ENCODE peak calls at places on chromosomes 13 and 19, in ten cellular contexts. I, J, V, Q, C, O, P, U, E and L are unnamed samples.
A peak's percentile ranks its signal among the peaks of the same experiment; 100 is the strongest.

GRCh38 chr13:106173891-106174610 is 361.4 kb downstream of the EFNB2 start:
- DNase-seq in I (no peak), J (no peak), V (no peak), Q (no peak), C (no peak), O (no peak), P (no peak), U (no peak), E (no peak), L (no peak)

GRCh38 chr19:35253316-35254286 is 4.8 kb downstream of the LSR start:
- DNase-seq in I (no peak), J (no peak), V (no peak), Q (no peak), C (no peak), O (no peak), P (no peak), U (peak; percentile 44), E (no peak), L (no peak)

GRCh38 chr19:9945319-9945966 is 9.1 kb upstream of the OLFM2 start:
- DNase-seq in I (peak; percentile 93), J (peak; percentile 99), V (peak; percentile 93), Q (peak; percentile 99), C (no peak), O (no peak), P (peak; percentile 92), U (peak; percentile 56), E (peak; percentile 100), L (no peak)

GRCh38 chr19:56942749-56943148 is 102.2 kb upstream of the PEG3 start:
- DNase-seq in I (peak; percentile 33), J (no peak), V (peak; percentile 88), Q (peak; percentile 1), C (peak; percentile 9), O (no peak), P (peak; percentile 33), U (no peak), E (no peak), L (peak; percentile 5)

GRCh38 chr13:34939771-34940170 is 2.3 kb upstream of the NBEA start:
- DNase-seq in I (no peak), J (no peak), V (no peak), Q (no peak), C (no peak), O (no peak), P (no peak), U (no peak), E (no peak), L (no peak)

GRCh38 chr13:42525035-42525504 is 48.9 kb upstream of the TNFSF11 start:
- DNase-seq in I (no peak), J (peak; percentile 39), V (no peak), Q (peak; percentile 70), C (no peak), O (no peak), P (no peak), U (no peak), E (no peak), L (no peak)

GRCh38 chr13:82800391-82800790 is 1081.9 kb downstream of the SLITRK1 start:
- DNase-seq in I (no peak), J (peak; percentile 10), V (no peak), Q (no peak), C (no peak), O (no peak), P (no peak), U (no peak), E (peak; percentile 11), L (no peak)

GRCh38 chr19:19911150-19911549 is 10.4 kb downstream of the ZNF93 start:
- DNase-seq in I (no peak), J (peak; percentile 63), V (no peak), Q (peak; percentile 6), C (no peak), O (no peak), P (no peak), U (no peak), E (no peak), L (no peak)

GRCh38 chr13:30829145-30829544 is 76.9 kb upstream of the MEDAG start:
- DNase-seq in I (no peak), J (peak; percentile 94), V (no peak), Q (peak; percentile 49), C (no peak), O (peak; percentile 94), P (no peak), U (no peak), E (no peak), L (no peak)

GRCh38 chr19:50514346-50515167 is 844 bp upstream of the ASPDH start:
- DNase-seq in I (no peak), J (no peak), V (peak; percentile 69), Q (no peak), C (no peak), O (no peak), P (no peak), U (no peak), E (no peak), L (no peak)

GRCh38 chr19:41144403-41144802 is 30.2 kb downstream of the CYP2F1 start:
- DNase-seq in I (peak; percentile 75), J (peak; percentile 60), V (no peak), Q (peak; percentile 90), C (no peak), O (peak; percentile 82), P (peak; percentile 73), U (peak; percentile 96), E (peak; percentile 45), L (peak; percentile 84)

GRCh38 chr19:2291185-2291751 is 9.3 kb upstream of the PEAK3 start:
- DNase-seq in I (no peak), J (no peak), V (no peak), Q (no peak), C (no peak), O (no peak), P (no peak), U (peak; percentile 84), E (no peak), L (no peak)

GRCh38 chr19:2290441-2291184 is 8.6 kb upstream of the PEAK3 start:
- DNase-seq in I (no peak), J (no peak), V (no peak), Q (no peak), C (peak; percentile 73), O (no peak), P (no peak), U (peak; percentile 65), E (no peak), L (peak; percentile 45)

GRCh38 chr19:2288010-2288742 is 6.2 kb upstream of the PEAK3 start:
- DNase-seq in I (no peak), J (no peak), V (no peak), Q (no peak), C (no peak), O (no peak), P (no peak), U (no peak), E (no peak), L (no peak)

GRCh38 chr19:2288743-2289713 is 7.1 kb upstream of the PEAK3 start:
- DNase-seq in I (no peak), J (no peak), V (no peak), Q (no peak), C (peak; percentile 61), O (no peak), P (no peak), U (peak; percentile 1), E (no peak), L (no peak)

GRCh38 chr19:2289714-2290435 is 7.9 kb upstream of the PEAK3 start:
- DNase-seq in I (peak; percentile 42), J (no peak), V (peak; percentile 84), Q (no peak), C (peak; percentile 84), O (no peak), P (no peak), U (peak; percentile 62), E (no peak), L (peak; percentile 87)
- H3K4me3 ChIP-seq in I (peak overlapping the region; percentile 12), J (no peak overlapping the region), V (no peak overlapping the region), Q (no peak overlapping the region), C (peak overlapping the region; percentile 64), O (no peak overlapping the region), P (peak overlapping the region; percentile 44), U (peak overlapping the region; percentile 59), E (peak overlapping the region; percentile 28), L (peak overlapping the region; percentile 52)

DNA sequence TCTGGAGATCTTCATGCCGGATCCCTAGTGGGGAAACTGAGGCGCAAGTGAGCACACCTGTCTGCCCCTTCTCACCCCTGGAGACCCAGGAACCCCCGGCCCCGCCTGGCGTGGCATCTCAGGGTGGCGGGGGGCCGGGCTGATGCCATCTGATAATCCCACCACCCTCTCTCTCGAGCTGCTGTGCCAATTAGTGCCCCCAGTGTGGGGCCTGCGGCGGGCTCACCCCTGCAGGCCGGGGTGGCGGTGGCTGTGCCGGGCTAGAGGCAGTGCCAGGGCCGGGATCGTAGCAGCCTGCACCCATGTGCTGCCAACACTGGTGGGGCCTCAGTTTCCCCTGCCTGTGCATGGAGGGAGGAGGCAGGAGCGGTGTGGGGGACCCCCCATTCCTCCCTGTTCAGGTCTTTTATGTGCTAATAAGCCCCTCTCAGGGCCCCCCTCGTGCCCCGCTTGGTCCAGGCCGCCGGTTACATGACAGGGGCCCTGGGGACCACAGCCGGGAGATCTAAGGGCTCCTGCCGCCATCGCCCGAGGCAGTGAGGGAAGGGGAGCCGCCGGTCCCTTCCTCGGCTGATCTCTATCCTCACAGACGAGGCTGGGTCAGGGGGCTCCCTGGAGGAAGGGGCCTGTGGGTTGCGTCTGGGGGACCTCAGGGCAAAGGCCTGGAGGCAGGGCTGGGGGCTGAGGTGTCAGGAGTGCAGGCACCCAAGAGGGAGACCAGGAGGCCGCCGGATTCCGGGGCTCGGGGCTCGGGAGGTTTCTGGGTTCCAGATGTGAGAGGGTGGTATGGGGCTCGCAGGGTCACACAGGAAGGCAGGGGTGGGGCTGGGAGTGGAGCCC is 8.3 kb downstream of the EFNA2 start:
- DNase-seq in I (no peak), J (no peak), V (peak; percentile 70), Q (no peak), C (no peak), O (no peak), P (no peak), U (no peak), E (no peak), L (no peak)
- H3K4me3 ChIP-seq in I (no peak overlapping the region), J (no peak overlapping the region), V (no peak overlapping the region), Q (no peak overlapping the region), C (no peak overlapping the region), O (no peak overlapping the region), P (no peak overlapping the region), U (no peak overlapping the region), E (no peak overlapping the region), L (no peak overlapping the region)

DNA sequence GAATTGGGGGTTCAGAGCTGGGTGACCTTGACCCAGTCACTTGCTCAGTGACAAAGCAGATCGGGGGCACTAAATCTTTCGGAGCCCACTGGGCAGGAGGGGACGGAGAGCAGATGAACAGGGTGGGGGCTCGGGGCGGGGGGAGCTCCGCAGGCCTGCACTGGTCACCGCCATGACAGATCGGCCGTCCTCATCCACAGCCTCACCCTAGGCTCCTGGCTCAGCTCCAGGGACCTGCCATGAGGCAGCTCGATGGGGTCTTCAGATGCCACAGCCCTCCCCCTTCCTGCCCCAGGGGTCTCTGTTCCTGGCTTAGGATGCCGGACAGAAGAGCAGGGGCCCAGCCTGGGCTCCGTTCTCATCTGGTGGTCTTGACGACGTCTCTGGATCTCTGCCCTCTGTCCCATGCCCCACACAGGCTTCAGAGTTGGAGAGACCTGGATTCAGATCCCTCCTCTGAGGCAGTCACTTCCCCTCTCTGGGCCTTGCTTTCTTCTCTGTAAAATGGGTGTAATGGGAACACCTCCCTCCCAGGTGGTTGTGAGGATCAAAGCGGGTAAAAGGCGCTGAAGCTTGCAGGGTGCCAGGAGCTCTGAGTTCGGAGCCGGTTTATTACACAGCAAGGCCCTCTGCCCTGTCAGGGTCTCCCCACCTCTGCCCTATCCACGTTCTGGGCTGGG is 3.0 kb downstream of the KDM4B start:
- DNase-seq in I (no peak), J (no peak), V (no peak), Q (no peak), C (no peak), O (no peak), P (no peak), U (no peak), E (no peak), L (no peak)
- H3K4me3 ChIP-seq in I (no peak overlapping the region), J (no peak overlapping the region), V (peak overlapping the region; percentile 73), Q (no peak overlapping the region), C (no peak overlapping the region), O (peak overlapping the region; percentile 18), P (peak overlapping the region; percentile 90), U (no peak overlapping the region), E (peak overlapping the region; percentile 76), L (no peak overlapping the region)

GRCh38 chr19:12838893-12839656 is 760 bp downstream of the MAST1 start:
- DNase-seq in I (no peak), J (no peak), V (no peak), Q (no peak), C (no peak), O (no peak), P (no peak), U (no peak), E (no peak), L (no peak)
- H3K4me3 ChIP-seq in I (peak overlapping the region; percentile 38), J (no peak overlapping the region), V (no peak overlapping the region), Q (no peak overlapping the region), C (peak overlapping the region; percentile 48), O (peak overlapping the region; percentile 88), P (peak overlapping the region; percentile 42), U (peak overlapping the region; percentile 92), E (no peak overlapping the region), L (no peak overlapping the region)